ENCODE peak calls at places on chromosomes 3 and 15, in five cellular contexts. B, Y, X, T and Z are unnamed samples. For H3K27me3, the result is how much of the 10 kb centered on the place peaks cover.

GRCh38 chr3:129592362-129593150 is 13.9 kb downstream of the PLXND1 start:
- DNase-seq in B (no peak), Y (no peak), X (no peak), T (no peak), Z (no peak)

GRCh38 chr3:48423241-48423882 is 6.5 kb downstream of the PLXNB1 start:
- DNase-seq in B (no peak), Y (no peak), X (no peak), T (no peak), Z (no peak)

GRCh38 chr3:100002599-100003350 is 111.5 kb downstream of the FILIP1L start:
- DNase-seq in B (peak), Y (no peak), X (no peak), T (peak), Z (no peak)

GRCh38 chr15:100333236-100333635 is 8.5 kb downstream of the ADAMTS17 start:
- DNase-seq in B (no peak), Y (no peak), X (no peak), T (no peak), Z (no peak)

GRCh38 chr3:15380980-15381890 is 46.1 kb downstream of the METTL6 start:
- DNase-seq in B (no peak), Y (no peak), X (no peak), T (no peak), Z (no peak)

GRCh38 chr3:142663865-142664264 is 60.0 kb upstream of the TRPC1 start:
- DNase-seq in B (no peak), Y (no peak), X (no peak), T (no peak), Z (no peak)

GRCh38 chr3:45199837-45200648 is 26.0 kb downstream of the TMEM158 start:
- DNase-seq in B (peak), Y (no peak), X (peak), T (peak), Z (no peak)

GRCh38 chr15:82921242-82921641 is 31.3 kb downstream of the HOMER2 start:
- DNase-seq in B (no peak), Y (no peak), X (no peak), T (no peak), Z (no peak)

GRCh38 chr3:129087138-129087702 is 26.6 kb downstream of the GP9 start:
- DNase-seq in B (peak), Y (no peak), X (no peak), T (no peak), Z (no peak)

GRCh38 chr3:122232485-122232884 is 49.0 kb downstream of the CASR start:
- DNase-seq in B (no peak), Y (no peak), X (no peak), T (no peak), Z (no peak)

GRCh38 chr15:63722144-63722543 is 111.6 kb downstream of the HERC1 start:
- DNase-seq in B (no peak), Y (no peak), X (no peak), T (no peak), Z (no peak)

GRCh38 chr15:56943398-56943797 is 25.0 kb downstream of the TCF12 start:
- DNase-seq in B (no peak), Y (no peak), X (no peak), T (no peak), Z (no peak)

GRCh38 chr15:67109141-67110034 is 44.0 kb downstream of the SMAD3 start:
- DNase-seq in B (peak), Y (no peak), X (no peak), T (no peak), Z (no peak)

GRCh38 chr15:41494922-41495735 is 1.5 kb downstream of the ITPKA start:
- DNase-seq in B (no peak), Y (no peak), X (no peak), T (no peak), Z (no peak)
- H3K4me3 ChIP-seq in B (peak), Y (peak), X (no peak), T (no peak), Z (peak)

GRCh38 chr3:56453027-56453426 is 15.2 kb downstream of the ERC2 start:
- DNase-seq in B (no peak), Y (no peak), X (no peak), T (no peak), Z (no peak)
- H3K27me3 ChIP-seq in B (under half), Y (under half), X (under half), T (under half), Z (under half)

DNA sequence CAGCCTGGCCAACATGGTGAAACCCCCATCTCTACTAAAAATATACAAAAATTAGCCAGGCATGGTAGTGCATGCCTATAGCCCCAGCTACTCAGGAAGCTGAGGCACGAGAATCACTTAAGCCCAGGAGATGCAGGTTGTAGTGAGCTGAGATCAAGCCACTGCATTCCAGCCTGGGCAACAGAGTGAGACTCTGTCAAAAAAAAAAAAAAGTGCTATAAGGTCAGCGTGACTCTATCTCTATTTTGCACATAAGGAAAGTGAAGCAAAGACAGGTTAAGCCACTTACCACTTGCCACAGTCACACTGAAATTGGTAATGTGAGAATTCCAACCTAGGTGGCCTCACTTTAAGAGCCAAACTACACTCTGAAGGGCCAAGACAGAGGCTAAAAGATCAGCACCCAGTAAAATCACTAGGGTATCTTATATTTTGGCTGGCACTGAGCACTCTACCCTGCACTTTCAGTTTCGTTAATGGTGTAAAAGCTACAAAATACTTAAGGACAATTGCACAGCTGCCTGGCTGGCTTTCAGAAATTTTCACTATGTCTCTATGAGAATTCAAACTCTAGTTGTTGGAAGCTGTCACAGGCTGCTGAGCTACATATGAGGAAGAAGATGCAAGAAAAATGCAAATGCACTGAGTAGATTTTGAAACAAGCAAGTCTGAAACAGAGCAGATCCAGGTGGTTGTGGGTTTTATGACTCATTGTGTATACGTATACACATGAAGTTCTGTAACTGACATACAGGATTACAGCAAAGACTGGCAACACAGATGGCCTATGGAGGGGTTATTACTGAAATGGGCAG is 32.7 kb downstream of the TRANK1 start:
- DNase-seq in B (peak), Y (peak), X (peak), T (no peak), Z (no peak)
- H3K4me3 ChIP-seq in B (no peak), Y (peak), X (peak), T (no peak), Z (peak)

GRCh38 chr3:184262927-184263179 is 1.5 kb upstream of the CAMK2N2 start:
- DNase-seq in B (no peak), Y (no peak), X (no peak), T (no peak), Z (no peak)

GRCh38 chr3:184261270-184262165 is at the start of gene CAMK2N2:
- DNase-seq in B (peak), Y (no peak), X (peak), T (peak), Z (peak)

GRCh38 chr3:184259878-184260570 is 1.3 kb downstream of the CAMK2N2 start:
- DNase-seq in B (peak), Y (peak), X (no peak), T (no peak), Z (no peak)

GRCh38 chr3:184260571-184261269 is 633 bp downstream of the CAMK2N2 start:
- DNase-seq in B (no peak), Y (no peak), X (no peak), T (no peak), Z (no peak)

DNA sequence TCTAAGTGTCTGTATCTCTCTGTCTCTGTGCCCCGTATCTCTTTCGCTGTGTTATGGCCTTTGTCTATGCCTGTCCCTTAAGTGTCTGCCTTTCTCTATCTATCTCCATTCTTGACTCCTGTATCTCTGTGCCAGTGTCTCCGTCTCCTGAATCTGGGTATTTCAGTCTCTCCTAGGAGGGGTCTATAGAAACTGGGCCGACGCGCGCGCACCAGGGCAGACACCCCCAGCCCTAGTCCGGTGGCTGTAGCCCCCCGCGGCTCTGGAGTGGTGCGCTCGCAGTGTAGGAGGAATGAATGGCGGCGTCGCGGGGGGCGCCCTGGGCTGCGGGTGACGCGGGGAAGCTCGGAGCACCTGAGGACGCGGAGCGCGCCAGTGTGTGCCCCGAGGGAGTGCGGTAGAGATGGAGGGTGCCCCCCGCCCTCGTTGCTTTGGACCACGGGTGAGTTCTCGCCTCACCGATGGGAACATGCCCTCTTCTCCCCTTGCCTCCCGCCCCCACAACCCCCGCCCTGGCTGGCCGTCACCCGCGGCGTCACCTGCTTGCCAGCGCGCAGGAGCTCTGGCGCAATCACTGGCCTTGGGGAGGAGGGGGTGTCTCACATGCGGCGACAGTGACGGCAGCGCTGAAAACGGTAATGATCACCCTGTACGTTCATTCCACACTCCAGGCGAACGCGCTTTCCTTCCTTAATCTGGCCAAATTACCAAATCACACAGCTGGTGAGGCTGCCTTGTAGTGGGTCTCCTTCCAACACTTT is 993 bp upstream of the CAMK2N2 start:
- DNase-seq in B (no peak), Y (no peak), X (no peak), T (no peak), Z (no peak)
- H3K27me3 ChIP-seq in B (under half), Y (under half), X (under half), T (under half), Z (under half)

GRCh38 chr15:29116970-29117700 is 152.5 kb downstream of the NSMCE3 start:
- DNase-seq in B (no peak), Y (no peak), X (no peak), T (no peak), Z (no peak)

GRCh38 chr15:29113336-29114276 is 156.0 kb downstream of the NSMCE3 start:
- DNase-seq in B (no peak), Y (no peak), X (no peak), T (no peak), Z (no peak)

GRCh38 chr15:29114277-29115092 is 155.1 kb downstream of the NSMCE3 start:
- DNase-seq in B (no peak), Y (no peak), X (no peak), T (no peak), Z (no peak)

GRCh38 chr15:29117778-29118177 is 151.8 kb downstream of the NSMCE3 start:
- DNase-seq in B (no peak), Y (no peak), X (no peak), T (no peak), Z (no peak)

GRCh38 chr15:29115093-29115991 is 154.3 kb downstream of the NSMCE3 start:
- DNase-seq in B (peak), Y (no peak), X (no peak), T (no peak), Z (no peak)
- H3K4me3 ChIP-seq in B (peak), Y (no peak), X (no peak), T (no peak), Z (no peak)

GRCh38 chr15:34607832-34608231 is 24.4 kb upstream of the GOLGA8B start:
- DNase-seq in B (no peak), Y (no peak), X (no peak), T (no peak), Z (no peak)

GRCh38 chr15:34609102-34609501 is 25.7 kb upstream of the GOLGA8B start:
- DNase-seq in B (no peak), Y (no peak), X (no peak), T (no peak), Z (no peak)

GRCh38 chr15:34608517-34608916 is 25.1 kb upstream of the GOLGA8B start:
- DNase-seq in B (no peak), Y (no peak), X (no peak), T (no peak), Z (no peak)

GRCh38 chr15:34609658-34610057 is 26.2 kb upstream of the GOLGA8B start:
- DNase-seq in B (no peak), Y (peak), X (no peak), T (no peak), Z (no peak)

GRCh38 chr15:34610388-34610787 is 26.9 kb upstream of the GOLGA8B start:
- DNase-seq in B (peak), Y (peak), X (peak), T (no peak), Z (no peak)
- H3K27me3 ChIP-seq in B (under half), Y (under half), X (under half), T (half or more), Z (under half)

GRCh38 chr3:11288786-11289637 is 16.8 kb downstream of the ATG7 start:
- DNase-seq in B (peak), Y (peak), X (peak), T (no peak), Z (no peak)
- H3K4me3 ChIP-seq in B (no peak), Y (no peak), X (peak), T (no peak), Z (no peak)

GRCh38 chr15:28907338-28907961 is 21.7 kb downstream of the APBA2 start:
- DNase-seq in B (no peak), Y (no peak), X (no peak), T (no peak), Z (no peak)
- H3K27me3 ChIP-seq in B (under half), Y (under half), X (under half), T (under half), Z (under half)